ENCODE peak calls at places on chromosomes 16 and 17, in five cellular contexts. I, U, H, L and Q are unnamed samples.

GRCh38 chr17:79797492-79798295 is 817 bp upstream of the CBX8 start:
- DNase-seq in L (no peak), U (no peak), H (no peak), I (no peak), Q (peak; percentile 87)

GRCh38 chr17:29608986-29609385 is 13.7 kb downstream of the CORO6 start:
- DNase-seq in H (no peak), L (no peak), I (no peak), U (no peak), Q (no peak)

GRCh38 chr17:69809331-69809730 is 265.7 kb upstream of the KCNJ16 start:
- DNase-seq in I (no peak), L (no peak), H (no peak), U (no peak), Q (no peak)

GRCh38 chr16:82002831-82003230 is 8.4 kb downstream of the SDR42E1 start:
- DNase-seq in U (no peak), L (no peak), H (no peak), I (no peak), Q (no peak)

GRCh38 chr16:72270531-72270930 is 98.6 kb upstream of the PMFBP1 start:
- DNase-seq in U (peak; percentile 14), I (no peak), L (no peak), H (no peak), Q (no peak)

GRCh38 chr17:27544350-27545131 is 86.4 kb upstream of the LGALS9 start:
- DNase-seq in I (peak; percentile 63), U (no peak), H (no peak), L (peak; percentile 91), Q (no peak)

GRCh38 chr16:77946834-77947233 is 75.5 kb upstream of the CLEC3A start:
- DNase-seq in U (peak; percentile 87), L (no peak), H (no peak), I (no peak), Q (peak; percentile 51)

GRCh38 chr16:84482001-84482891 is 22.2 kb downstream of the MEAK7 start:
- DNase-seq in I (no peak), H (no peak), U (no peak), L (no peak), Q (peak; percentile 90)

GRCh38 chr17:80261159-80261894 is 675 bp downstream of the RNF213 start:
- DNase-seq in H (no peak), U (peak; percentile 95), L (peak; percentile 51), I (peak; percentile 39), Q (peak; percentile 59)

GRCh38 chr17:62704381-62704971 is 77.0 kb downstream of the MRC2 start:
- DNase-seq in H (no peak), L (peak; percentile 62), U (peak; percentile 61), I (no peak), Q (no peak)

GRCh38 chr17:6528557-6528956 is 27.8 kb downstream of the PITPNM3 start:
- DNase-seq in U (no peak), H (no peak), I (no peak), L (no peak), Q (no peak)

GRCh38 chr16:79370736-79371135 is 229.8 kb downstream of the MAF start:
- DNase-seq in I (no peak), L (no peak), U (no peak), H (no peak), Q (no peak)

GRCh38 chr17:17993366-17993765 is 20.7 kb downstream of the DRC3 start:
- DNase-seq in U (no peak), H (no peak), L (no peak), I (no peak), Q (no peak)

GRCh38 chr16:77660311-77660710 is 62.0 kb upstream of the NUDT7 start:
- DNase-seq in U (peak; percentile 45), L (peak; percentile 60), H (peak; percentile 32), I (no peak), Q (peak; percentile 96)

GRCh38 chr17:61409301-61410099 is 9.9 kb downstream of the TBX2 start:
- DNase-seq in U (peak; percentile 26), H (no peak), L (no peak), I (no peak), Q (peak; percentile 69)

GRCh38 chr17:71801301-71801700 is 319.5 kb upstream of the SOX9 start:
- DNase-seq in U (no peak), H (no peak), I (no peak), L (peak; percentile 79), Q (no peak)

GRCh38 chr16:78607465-78607864 is 508.0 kb downstream of the WWOX start:
- DNase-seq in U (no peak), I (no peak), L (peak; percentile 0), H (no peak), Q (no peak)